ENCODE peak calls at places on chromosome 3, in nine cellular contexts. N is lower lobe of right lung, A is HFFc6, D is mammary epithelial cell, V is PC-3, J is stomach, G is astrocyte of the spinal cord, I is LNCaP clone FGC, T is neural crest cell. E is an unnamed sample.

GRCh38 chr3:61483997-61484396 is 77.4 kb upstream of the PTPRG start:
- DNase-seq in N (no peak), A (no peak), D (no peak), V (no peak), J (no peak), G (no peak), I (no peak), T (no peak), E (no peak)

GRCh38 chr3:183515968-183516851 is 39.3 kb downstream of the KLHL6 start:
- DNase-seq in N (no peak), A (no peak), D (no peak), V (no peak), J (no peak), G (no peak), I (no peak), T (no peak), E (no peak)

GRCh38 chr3:13843351-13843750 is 36.5 kb downstream of the WNT7A start:
- DNase-seq in N (no peak), A (no peak), D (no peak), V (no peak), J (no peak), G (no peak), I (no peak), T (no peak), E (no peak)

GRCh38 chr3:112628038-112628437 is 12.9 kb downstream of the CCDC80 start:
- DNase-seq in N (no peak), A (no peak), D (no peak), V (no peak), J (no peak), G (no peak), I (no peak), T (no peak), E (no peak)

GRCh38 chr3:105791919-105792786 is 76.7 kb downstream of the CBLB start:
- DNase-seq in N (no peak), A (peak; percentile 93), D (peak; percentile 87), V (no peak), J (peak; percentile 37), G (peak; percentile 93), I (no peak), T (no peak), E (no peak)

GRCh38 chr3:27312044-27312668 is 57.0 kb downstream of the NEK10 start:
- DNase-seq in N (no peak), A (peak; percentile 81), D (peak; percentile 65), V (peak; percentile 86), J (no peak), G (peak; percentile 79), I (peak; percentile 63), T (no peak), E (no peak)

GRCh38 chr3:31968927-31969418 is 12.1 kb downstream of the OSBPL10 start:
- DNase-seq in N (no peak), A (peak; percentile 95), D (peak; percentile 97), V (peak; percentile 97), J (no peak), G (peak; percentile 94), I (no peak), T (no peak), E (no peak)

GRCh38 chr3:20760981-20761380 is 575.0 kb upstream of the SGO1 start:
- DNase-seq in N (no peak), A (peak; percentile 10), D (no peak), V (no peak), J (no peak), G (no peak), I (no peak), T (no peak), E (no peak)

GRCh38 chr3:149772861-149773260 is 19.5 kb downstream of the ANKUB1 start:
- DNase-seq in N (no peak), A (no peak), D (no peak), V (no peak), J (no peak), G (no peak), I (no peak), T (no peak), E (no peak)

GRCh38 chr3:190697901-190698300 is 164.6 kb downstream of the GMNC start:
- DNase-seq in N (no peak), A (peak; percentile 31), D (peak; percentile 73), V (peak; percentile 47), J (no peak), G (peak; percentile 67), I (no peak), T (no peak), E (no peak)

GRCh38 chr3:56366641-56366984 is 101.7 kb downstream of the ERC2 start:
- DNase-seq in N (no peak), A (no peak), D (no peak), V (no peak), J (no peak), G (peak; percentile 45), I (no peak), T (no peak), E (no peak)

GRCh38 chr3:39130693-39131265 is 22.6 kb downstream of the CSRNP1 start:
- DNase-seq in N (no peak), A (no peak), D (no peak), V (no peak), J (no peak), G (no peak), I (no peak), T (no peak), E (no peak)

GRCh38 chr3:13424111-13424844 is 4.2 kb upstream of the NUP210 start:
- DNase-seq in N (no peak), A (no peak), D (no peak), V (peak; percentile 25), J (no peak), G (no peak), I (no peak), T (no peak), E (no peak)

GRCh38 chr3:168872811-168873210 is 777.1 kb upstream of the GOLIM4 start:
- DNase-seq in N (no peak), A (no peak), D (no peak), V (no peak), J (no peak), G (no peak), I (no peak), T (no peak), E (no peak)

GRCh38 chr3:27094721-27095120 is 274.5 kb downstream of the NEK10 start:
- DNase-seq in N (no peak), A (no peak), D (no peak), V (no peak), J (no peak), G (no peak), I (no peak), T (no peak), E (no peak)

GRCh38 chr3:195757371-195757770 is 36.6 kb downstream of the MUC20 start:
- DNase-seq in N (no peak), A (no peak), D (no peak), V (no peak), J (no peak), G (no peak), I (no peak), T (no peak), E (no peak)

GRCh38 chr3:154864947-154865346 is 215.2 kb upstream of the MME start:
- DNase-seq in N (no peak), A (no peak), D (no peak), V (no peak), J (no peak), G (no peak), I (no peak), T (no peak), E (no peak)

GRCh38 chr3:13521309-13521708 is 27.6 kb upstream of the FBLN2 start:
- DNase-seq in N (no peak), A (no peak), D (no peak), V (no peak), J (no peak), G (no peak), I (no peak), T (no peak), E (no peak)

GRCh38 chr3:171088984-171089754 is 62.6 kb upstream of the SLC2A2 start:
- DNase-seq in N (no peak), A (peak; percentile 84), D (peak; percentile 77), V (peak; percentile 83), J (no peak), G (peak; percentile 88), I (no peak), T (no peak), E (no peak)

GRCh38 chr3:63942513-63942912 is 30.3 kb upstream of the SCAANT1 start:
- DNase-seq in N (no peak), A (no peak), D (no peak), V (no peak), J (no peak), G (no peak), I (no peak), T (no peak), E (no peak)

GRCh38 chr3:122952509-122952908 is 75.1 kb downstream of the SEMA5B start:
- DNase-seq in N (no peak), A (no peak), D (peak; percentile 74), V (peak; percentile 74), J (no peak), G (no peak), I (no peak), T (no peak), E (no peak)
- TF ChIP-seq CTCF in N (no peak), A (no peak), D (peak; percentile 20), V (no peak), J (no peak), G (peak; percentile 16), I (no peak), T (no peak), E (no peak)

GRCh38 chr3:100089802-100090668 is 24.3 kb downstream of the FILIP1L start:
- DNase-seq in N (no peak), A (peak; percentile 72), D (peak; percentile 39), V (peak; percentile 67), J (no peak), G (peak; percentile 54), I (no peak), T (peak; percentile 15), E (no peak)
- TF ChIP-seq CTCF in N (no peak), A (peak; percentile 83), D (peak; percentile 69), V (peak; percentile 69), J (peak; percentile 12), G (peak; percentile 68), I (peak; percentile 26), T (peak; percentile 63), E (peak; percentile 73)

DNA sequence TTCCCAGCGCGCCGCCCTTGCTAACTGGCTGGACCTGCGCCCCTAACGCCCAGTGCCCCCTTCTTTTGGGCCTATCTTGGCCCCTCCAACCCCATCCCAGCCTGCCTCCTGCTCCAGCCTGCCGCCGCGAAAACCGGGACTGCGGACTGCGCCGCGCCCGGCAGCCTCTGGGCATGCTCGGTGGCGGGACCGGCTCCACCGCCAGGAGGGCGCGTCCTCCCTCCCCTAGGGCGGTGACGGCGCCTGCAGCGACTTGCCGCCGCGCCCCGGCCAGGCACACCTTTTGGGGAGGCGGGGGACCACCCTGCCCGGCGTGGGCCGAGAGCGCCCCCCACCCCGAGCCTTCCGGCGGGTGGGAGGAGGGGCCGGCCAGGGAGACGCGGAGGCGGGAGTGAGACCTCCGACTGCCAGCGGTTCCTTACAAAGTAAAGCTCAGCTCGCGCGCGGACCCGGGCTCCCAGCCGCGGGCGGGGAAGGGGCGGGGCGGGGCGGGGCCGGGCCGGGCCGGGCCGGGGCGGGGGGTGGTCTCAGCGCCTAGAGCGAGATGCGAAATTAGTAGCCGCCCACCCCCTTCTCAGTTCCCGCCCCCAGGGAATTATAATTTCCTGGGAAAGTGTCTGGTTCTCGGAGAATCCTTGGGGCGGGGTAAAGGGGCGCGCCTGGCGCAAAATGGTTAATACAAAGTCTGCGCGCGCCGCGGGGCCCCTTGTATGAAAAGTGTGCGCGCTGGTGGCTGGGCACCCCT is 225.0 kb upstream of the IL12A start:
- DNase-seq in N (peak; percentile 79), A (peak; percentile 84), D (peak; percentile 93), V (peak; percentile 91), J (peak; percentile 62), G (peak; percentile 94), I (no peak), T (peak; percentile 64), E (peak; percentile 81)
- TF ChIP-seq CTCF in N (peak; percentile 33), A (peak; percentile 60), D (peak; percentile 24), V (no peak), J (no peak), G (peak; percentile 18), I (no peak), T (peak; percentile 54), E (peak; percentile 71)

GRCh38 chr3:156816091-156816793 is 9.9 kb upstream of the LEKR1 start:
- DNase-seq in N (peak; percentile 52), A (peak; percentile 58), D (no peak), V (peak; percentile 46), J (peak; percentile 43), G (peak; percentile 39), I (no peak), T (peak; percentile 40), E (no peak)
- TF ChIP-seq CTCF in N (no peak), A (peak; percentile 26), D (no peak), V (no peak), J (no peak), G (no peak), I (no peak), T (peak; percentile 25), E (peak; percentile 45)